ENCODE peak calls at places on chromosomes 11 and 22, in seven cellular contexts. T is AG10803, I is upper lobe of left lung, B is AG09309, Q is brain microvascular endothelial cell, V is cardiac fibroblast, J is BJ. A is an unnamed sample.

GRCh38 chr11:63427971-63428508 is 58.5 kb downstream of the SLC22A9 start:
- DNase-seq in T (no peak), I (no peak), B (no peak), Q (no peak), V (no peak), J (no peak), A (no peak)

GRCh38 chr22:30685178-30685577 is 9.5 kb upstream of the OSBP2 start:
- DNase-seq in T (no peak), I (no peak), B (no peak), Q (no peak), V (no peak), J (no peak), A (no peak)

GRCh38 chr11:88535916-88536547 is 198.5 kb upstream of the CTSC start:
- DNase-seq in T (peak; percentile 91), I (no peak), B (peak; percentile 73), Q (no peak), V (peak; percentile 92), J (peak; percentile 77), A (peak; percentile 95)

GRCh38 chr11:46296520-46297448 is 19.3 kb downstream of the CREB3L1 start:
- DNase-seq in T (peak; percentile 90), I (no peak), B (peak; percentile 73), Q (peak; percentile 98), V (peak; percentile 97), J (no peak), A (peak; percentile 96)

GRCh38 chr11:1825785-1826451 is 8.9 kb upstream of the SYT8 start:
- DNase-seq in T (no peak), I (no peak), B (no peak), Q (no peak), V (no peak), J (no peak), A (no peak)

GRCh38 chr22:35648066-35649025 is at the start of gene APOL6:
- DNase-seq in T (peak; percentile 75), I (peak; percentile 57), B (no peak), Q (peak; percentile 56), V (peak; percentile 87), J (no peak), A (peak; percentile 70)

GRCh38 chr11:35990170-35990569 is 46.3 kb downstream of the LDLRAD3 start:
- DNase-seq in T (peak; percentile 35), I (no peak), B (no peak), Q (no peak), V (no peak), J (no peak), A (no peak)

GRCh38 chr11:105389952-105390351 is 219.9 kb upstream of the GRIA4 start:
- DNase-seq in T (no peak), I (no peak), B (no peak), Q (no peak), V (no peak), J (no peak), A (no peak)

GRCh38 chr11:44832452-44832851 is 105.7 kb downstream of the TSPAN18 start:
- DNase-seq in T (no peak), I (no peak), B (no peak), Q (no peak), V (no peak), J (no peak), A (no peak)

GRCh38 chr22:38657248-38657909 is 941 bp downstream of the CBY1 start:
- DNase-seq in T (peak; percentile 14), I (peak; percentile 24), B (no peak), Q (peak; percentile 14), V (peak; percentile 12), J (no peak), A (peak; percentile 12)

GRCh38 chr22:43110444-43110926 is at the start of gene BIK:
- DNase-seq in T (peak; percentile 17), I (peak; percentile 63), B (no peak), Q (no peak), V (peak; percentile 35), J (no peak), A (no peak)

GRCh38 chr22:17778412-17778976 is 4.2 kb upstream of the BID start:
- DNase-seq in T (no peak), I (no peak), B (no peak), Q (no peak), V (no peak), J (no peak), A (no peak)

GRCh38 chr11:441418-442274 is at the start of gene ANO9:
- DNase-seq in T (no peak), I (peak; percentile 79), B (no peak), Q (no peak), V (no peak), J (no peak), A (no peak)
- H3K4me3 ChIP-seq in T (no peak within 1 kb of the TSS), I (no peak within 1 kb of the TSS), B (no peak within 1 kb of the TSS), Q (no peak within 1 kb of the TSS), V (no peak within 1 kb of the TSS), J (no peak within 1 kb of the TSS), A (no peak within 1 kb of the TSS)

DNA sequence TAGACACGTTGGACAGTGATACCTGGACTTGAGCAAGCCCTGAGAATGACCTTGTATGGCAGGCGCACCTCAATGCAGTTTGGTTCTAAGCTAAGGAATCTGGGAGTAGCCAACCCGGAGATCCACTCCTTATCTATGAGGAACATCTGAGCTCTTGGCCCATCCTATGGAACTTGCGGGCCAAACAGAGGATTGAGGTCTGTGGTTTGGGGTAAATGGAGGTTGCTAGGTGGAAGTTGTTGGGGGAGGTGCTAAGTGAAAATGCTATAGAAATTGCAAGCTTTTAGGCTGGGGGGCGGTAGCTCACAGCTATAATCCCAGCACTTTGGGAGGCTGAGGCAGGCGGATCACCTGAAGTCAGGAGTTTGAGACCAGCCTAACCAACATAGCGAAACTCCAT is 8.9 kb downstream of the GDPD5 start:
- DNase-seq in T (no peak), I (no peak), B (no peak), Q (no peak), V (no peak), J (no peak), A (no peak)
- TF ChIP-seq CTCF in T (no peak), I (no peak), B (no peak), Q (no peak), V (no peak), J (no peak), A (no peak)

GRCh38 chr22:23718371-23719165 is 27.8 kb downstream of the RGL4 start:
- DNase-seq in T (no peak), I (no peak), B (no peak), Q (no peak), V (no peak), J (no peak), A (no peak)

GRCh38 chr22:23716811-23717801 is 26.3 kb downstream of the RGL4 start:
- DNase-seq in T (peak; percentile 80), I (peak; percentile 88), B (peak; percentile 24), Q (peak; percentile 65), V (peak; percentile 90), J (peak; percentile 19), A (peak; percentile 90)

GRCh38 chr22:23713696-23714595 is 23.1 kb downstream of the RGL4 start:
- DNase-seq in T (no peak), I (no peak), B (no peak), Q (no peak), V (no peak), J (no peak), A (no peak)

GRCh38 chr22:23714596-23715588 is 24.1 kb downstream of the RGL4 start:
- DNase-seq in T (no peak), I (no peak), B (no peak), Q (no peak), V (no peak), J (no peak), A (no peak)

GRCh38 chr22:23715811-23716355 is 25.1 kb downstream of the RGL4 start:
- DNase-seq in T (no peak), I (no peak), B (no peak), Q (no peak), V (peak; percentile 8), J (no peak), A (no peak)
- H3K4me3 ChIP-seq in T (peak overlapping the region; percentile 86), I (no peak overlapping the region), B (no peak overlapping the region), Q (no peak overlapping the region), V (no peak overlapping the region), J (no peak overlapping the region), A (no peak overlapping the region)

GRCh38 chr11:65003282-65003681 is 6.5 kb upstream of the BATF2 start:
- DNase-seq in T (peak; percentile 39), I (no peak), B (no peak), Q (peak; percentile 34), V (peak; percentile 50), J (no peak), A (peak; percentile 28)

GRCh38 chr11:65013130-65013691 is 749 bp upstream of the ARL2 start:
- DNase-seq in T (peak; percentile 84), I (peak; percentile 97), B (peak; percentile 45), Q (peak; percentile 83), V (peak; percentile 91), J (no peak), A (peak; percentile 87)

GRCh38 chr11:65013692-65014145 is 241 bp upstream of the ARL2 start:
- DNase-seq in T (peak; percentile 84), I (peak; percentile 92), B (peak; percentile 45), Q (peak; percentile 79), V (peak; percentile 93), J (no peak), A (peak; percentile 90)

GRCh38 chr11:65008873-65009272 is 5.1 kb upstream of the ARL2 start:
- DNase-seq in T (no peak), I (no peak), B (no peak), Q (no peak), V (no peak), J (no peak), A (no peak)

GRCh38 chr11:65008016-65008415 is 5.9 kb upstream of the ARL2 start:
- DNase-seq in T (no peak), I (no peak), B (no peak), Q (no peak), V (no peak), J (no peak), A (no peak)
- TF ChIP-seq CTCF in T (no peak), I (no peak), B (no peak), Q (no peak), V (no peak), J (no peak), A (no peak)

A was measured in astrocyte of the spinal cord.